ENCODE peak calls at places on chromosomes 12 and 14, in five cellular contexts. V is A549, Z is K562, A is GM12878, W is HepG2. P is an unnamed sample.

GRCh38 chr14:93090826-93091583 is 24.7 kb downstream of the ITPK1 start:
- DNase-seq in V (no peak), A (no peak), Z (no peak), W (no peak), P (no peak)

GRCh38 chr14:104680806-104681688 is 8.4 kb upstream of the INF2 start:
- DNase-seq in W (peak; percentile 73), V (peak; percentile 86), Z (no peak), A (no peak), P (no peak)

GRCh38 chr12:108306014-108306501 is 33.1 kb downstream of the CMKLR1 start:
- DNase-seq in Z (peak; percentile 21), W (no peak), V (no peak), A (no peak), P (no peak)

GRCh38 chr14:26403760-26404159 is 194.1 kb downstream of the NOVA1 start:
- DNase-seq in Z (no peak), V (no peak), W (no peak), A (no peak), P (no peak)

GRCh38 chr12:116931665-116932064 is 20.9 kb downstream of the FBXW8 start:
- DNase-seq in W (no peak), Z (no peak), A (no peak), V (no peak), P (no peak)

GRCh38 chr12:119989619-119990381 is 764 bp downstream of the BICDL1 start:
- DNase-seq in W (peak; percentile 41), Z (peak; percentile 83), A (no peak), V (peak; percentile 71), P (peak; percentile 87)

GRCh38 chr14:55760801-55761200 is 180.8 kb downstream of the KTN1 start:
- DNase-seq in W (no peak), Z (no peak), V (no peak), A (no peak), P (no peak)

GRCh38 chr12:107487011-107487680 is 198.5 kb upstream of the PWP1 start:
- DNase-seq in Z (no peak), W (no peak), A (no peak), V (no peak), P (no peak)

GRCh38 chr14:79842270-79842669 is 369.0 kb downstream of the DIO2 start:
- DNase-seq in V (peak; percentile 20), W (no peak), Z (no peak), A (no peak), P (no peak)

GRCh38 chr12:103901518-103902173 is 28.6 kb upstream of the HSP90B1 start:
- DNase-seq in V (no peak), Z (no peak), A (no peak), W (no peak), P (no peak)

GRCh38 chr14:45426685-45427282 is 173.8 kb upstream of the MIS18BP1 start:
- DNase-seq in A (peak; percentile 4), Z (peak; percentile 16), V (peak; percentile 57), W (peak; percentile 49), P (no peak)

GRCh38 chr14:97538749-97539388 is 741.7 kb downstream of the VRK1 start:
- DNase-seq in A (no peak), Z (no peak), W (no peak), V (no peak), P (no peak)

GRCh38 chr14:96805906-96806305 is 8.7 kb downstream of the VRK1 start:
- DNase-seq in W (no peak), A (no peak), Z (no peak), V (no peak), P (no peak)

GRCh38 chr14:23294734-23295561 is 7.7 kb downstream of the PPP1R3E start:
- DNase-seq in V (peak; percentile 55), Z (peak; percentile 84), A (no peak), W (peak; percentile 77), P (peak; percentile 28)

GRCh38 chr14:79587194-79587593 is 624.1 kb downstream of the DIO2 start:
- DNase-seq in W (no peak), A (no peak), Z (no peak), V (no peak), P (no peak)

GRCh38 chr14:102891556-102891955 is 30.9 kb upstream of the AMN start:
- DNase-seq in V (no peak), W (no peak), A (no peak), Z (no peak), P (no peak)

GRCh38 chr12:105343836-105344235 is 13.3 kb downstream of the C12orf75 start:
- DNase-seq in Z (no peak), V (no peak), A (no peak), W (no peak), P (no peak)

GRCh38 chr12:65334534-65334933 is 56.1 kb downstream of the MSRB3 start:
- DNase-seq in Z (no peak), V (no peak), A (no peak), W (no peak), P (no peak)

GRCh38 chr14:103071544-103072251 is 12.3 kb upstream of the LBHD2 start:
- DNase-seq in V (peak; percentile 64), A (no peak), Z (no peak), W (no peak), P (no peak)

GRCh38 chr14:94407906-94408305 is 19.5 kb upstream of the SERPINA1 start:
- DNase-seq in A (no peak), W (no peak), V (no peak), Z (no peak), P (no peak)

GRCh38 chr14:94408546-94409095 is 20.2 kb upstream of the SERPINA1 start:
- DNase-seq in V (no peak), W (no peak), Z (no peak), A (no peak), P (no peak)

GRCh38 chr14:94411638-94412037 is 23.2 kb upstream of the SERPINA1 start:
- DNase-seq in V (no peak), W (peak; percentile 40), Z (no peak), A (no peak), P (no peak)

GRCh38 chr14:94412671-94413638 is 24.6 kb upstream of the SERPINA1 start:
- DNase-seq in V (peak; percentile 11), W (peak; percentile 70), Z (no peak), A (no peak), P (peak; percentile 38)
- TF ChIP-seq ESRRA in V (no peak), W (no peak), Z (no peak), A (no peak), P (no peak)

DNA sequence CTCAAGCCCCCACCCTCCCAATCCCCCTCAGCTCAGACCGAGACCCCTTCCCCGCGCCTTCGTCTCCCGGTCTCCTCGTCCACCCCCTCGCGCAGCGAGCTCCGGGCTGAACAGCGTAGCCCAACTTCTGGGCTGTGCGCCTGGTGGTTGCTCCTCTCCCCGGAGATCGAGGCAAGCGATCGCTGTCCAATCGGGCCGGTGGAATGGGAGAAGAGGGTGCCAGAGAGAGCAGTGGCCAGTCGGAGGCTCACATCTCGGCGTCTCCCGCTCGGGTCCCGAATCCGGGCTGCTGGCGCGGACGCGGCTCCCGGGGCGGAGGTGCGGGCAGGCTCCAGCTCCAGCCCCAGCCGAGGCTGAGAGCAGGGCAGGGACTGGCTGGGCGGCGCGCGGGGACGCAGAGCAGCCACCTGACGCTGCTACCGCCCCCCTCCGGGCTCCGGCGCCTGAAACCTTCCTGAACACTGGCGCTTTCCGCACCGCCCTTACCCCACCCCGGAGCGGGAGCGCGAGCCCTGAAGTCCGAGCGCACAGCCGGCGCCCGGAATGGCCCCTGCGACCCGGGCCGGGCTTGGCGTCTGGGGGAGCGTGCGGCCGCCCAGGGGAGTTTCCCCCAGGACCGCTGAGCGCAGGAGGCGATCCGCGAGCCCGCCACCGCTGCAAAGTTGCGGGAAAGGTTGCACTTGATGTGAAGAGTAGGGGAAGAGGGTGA is 508 bp upstream of the KCNH5 start:
- DNase-seq in A (no peak), Z (peak; percentile 9), V (peak; percentile 37), W (peak; percentile 12), P (peak; percentile 81)
- TF ChIP-seq ESRRA in A (no peak), Z (no peak), V (no peak), W (no peak), P (no peak)

GRCh38 chr14:71482701-71483100 is 449.5 kb upstream of the RGS6 start:
- DNase-seq in V (no peak), W (no peak), Z (no peak), A (no peak), P (no peak)
- TF ChIP-seq ESRRA in V (no peak), W (no peak), Z (no peak), A (no peak), P (no peak)

GRCh38 chr14:53683229-53683628 is 273.4 kb downstream of the BMP4 start:
- DNase-seq in Z (no peak), A (no peak), V (no peak), W (no peak), P (no peak)
- TF ChIP-seq ESRRA in Z (no peak), A (no peak), V (no peak), W (no peak), P (no peak)

GRCh38 chr12:79552186-79552585 is 138.6 kb downstream of the PAWR start:
- DNase-seq in Z (no peak), W (no peak), V (no peak), A (no peak), P (no peak)

GRCh38 chr12:79557690-79558315 is 133.0 kb downstream of the PAWR start:
- DNase-seq in V (no peak), Z (no peak), A (no peak), W (no peak), P (no peak)

GRCh38 chr12:79553863-79554574 is 136.7 kb downstream of the PAWR start:
- DNase-seq in V (no peak), A (no peak), W (no peak), Z (no peak), P (no peak)

GRCh38 chr12:79558924-79559469 is 131.8 kb downstream of the PAWR start:
- DNase-seq in W (no peak), A (no peak), Z (no peak), V (no peak), P (no peak)

DNA sequence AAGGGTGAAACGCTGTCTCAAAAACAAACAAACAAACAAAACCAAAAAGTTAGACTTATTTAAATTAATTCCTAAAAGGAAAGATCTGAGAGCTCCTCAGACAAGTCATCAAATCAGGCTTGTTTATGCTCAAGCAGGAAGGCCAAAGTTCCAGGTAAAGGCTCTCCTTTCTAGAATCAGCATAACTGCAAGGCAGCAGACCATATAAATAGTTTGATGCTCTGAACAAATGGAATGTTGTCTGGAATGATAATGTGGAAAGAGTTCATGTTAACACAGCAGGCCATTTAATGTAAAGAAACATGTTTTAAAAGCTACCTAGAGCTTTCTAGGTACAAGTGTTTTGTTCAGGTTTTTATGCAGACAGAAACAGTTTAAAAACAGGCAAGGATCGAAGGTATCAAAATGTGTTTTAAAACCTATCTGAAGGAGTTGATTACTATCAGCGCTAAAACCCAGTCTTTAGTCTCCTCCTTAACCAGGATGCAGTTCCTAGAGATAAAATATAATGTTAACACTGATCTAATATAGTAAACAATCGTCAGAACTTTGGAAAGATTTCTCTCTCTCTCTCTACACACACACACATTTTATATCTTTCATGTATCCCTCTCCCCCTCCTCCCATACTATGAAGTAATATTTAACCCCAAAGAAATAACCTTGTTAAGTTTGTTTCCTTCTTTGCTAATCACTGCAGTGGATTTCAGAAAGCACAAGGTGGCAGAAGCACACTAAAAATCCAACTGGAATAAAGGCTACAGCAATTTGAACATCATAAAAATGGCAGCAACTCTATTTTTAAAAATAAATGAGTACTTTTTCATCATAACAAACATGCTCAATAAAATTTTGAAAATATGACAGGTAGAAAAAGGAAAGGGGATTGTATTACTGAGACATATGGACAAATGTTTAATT is 135.5 kb downstream of the PAWR start:
- DNase-seq in V (peak; percentile 66), W (peak; percentile 62), Z (peak; percentile 1), A (no peak), P (no peak)
- TF ChIP-seq ESRRA in V (no peak), W (no peak), Z (no peak), A (no peak), P (no peak)